ENCODE peak calls at places on chromosomes 11 and 22, in four cellular contexts. W, Z, I and P are unnamed samples.

GRCh38 chr11:35066783-35067476 is 72.0 kb upstream of the CD44 start:
- DNase-seq in I (no peak), W (no peak), Z (peak), P (no peak)

GRCh38 chr22:41380993-41381328 is 781 bp upstream of the TEF start:
- DNase-seq in Z (no peak), W (peak), I (no peak), P (no peak)

GRCh38 chr11:125443767-125444311 is 52.2 kb downstream of the FEZ1 start:
- DNase-seq in I (no peak), Z (no peak), W (no peak), P (no peak)

GRCh38 chr11:79007811-79008294 is 433.0 kb downstream of the TENM4 start:
- DNase-seq in I (no peak), Z (no peak), W (no peak), P (no peak)

GRCh38 chr11:57071829-57072228 is 83.1 kb downstream of the OR5AK2 start:
- DNase-seq in W (no peak), Z (no peak), I (no peak), P (no peak)

GRCh38 chr11:103284260-103284659 is 175.0 kb downstream of the DYNC2H1 start:
- DNase-seq in W (no peak), I (no peak), Z (no peak), P (no peak)

GRCh38 chr11:69910519-69911309 is 91.5 kb upstream of the FGF3 start:
- DNase-seq in I (peak), W (no peak), Z (no peak), P (no peak)

GRCh38 chr22:31274017-31274416 is 18.3 kb downstream of the PIK3IP1 start:
- DNase-seq in W (no peak), I (no peak), Z (no peak), P (no peak)

GRCh38 chr11:102783720-102784119 is 3.3 kb upstream of the MMP10 start:
- DNase-seq in I (no peak), W (no peak), Z (no peak), P (no peak)

GRCh38 chr22:32837142-32837541 is 35.6 kb downstream of the TIMP3 start:
- DNase-seq in W (no peak), Z (no peak), I (no peak), P (no peak)

GRCh38 chr22:48574776-48575566 is 1252.7 kb downstream of the BRD1 start:
- DNase-seq in Z (no peak), W (peak), I (no peak), P (peak)

GRCh38 chr22:26168199-26168915 is 905 bp upstream of the SEZ6L start:
- DNase-seq in I (no peak), Z (no peak), W (no peak), P (no peak)

GRCh38 chr11:111923351-111923788 is 4.7 kb downstream of the C11orf52 start:
- DNase-seq in W (no peak), Z (no peak), I (no peak), P (no peak)

GRCh38 chr11:279040-279965 is 1.1 kb downstream of the NLRP6 start:
- DNase-seq in Z (no peak), W (no peak), I (peak), P (no peak)

GRCh38 chr11:100823360-100823759 is 136.3 kb downstream of the ARHGAP42 start:
- DNase-seq in Z (no peak), W (no peak), I (no peak), P (no peak)

GRCh38 chr11:120137611-120138521 is at the start of gene TRIM29:
- DNase-seq in I (peak), W (no peak), Z (no peak), P (no peak)

GRCh38 chr22:47164514-47165337 is 402.3 kb downstream of the TBC1D22A start:
- DNase-seq in Z (no peak), I (peak), W (no peak), P (peak)

GRCh38 chr11:64654958-64655541 is 64.0 kb downstream of the SLC22A12 start:
- DNase-seq in W (no peak), Z (no peak), I (no peak), P (no peak)

GRCh38 chr11:63709336-63709735 is 28.0 kb downstream of the RTN3 start:
- DNase-seq in I (no peak), Z (no peak), W (no peak), P (no peak)

GRCh38 chr22:19825904-19826618 is 28.6 kb downstream of the GNB1L start:
- DNase-seq in W (no peak), I (no peak), Z (no peak), P (no peak)

GRCh38 chr11:122737951-122738693 is 82.6 kb downstream of the UBASH3B start:
- DNase-seq in Z (no peak), I (no peak), W (no peak), P (no peak)

GRCh38 chr11:47179655-47179991 is 2.9 kb upstream of the ARFGAP2 start:
- DNase-seq in I (no peak), Z (peak), W (peak), P (peak)

GRCh38 chr11:132579686-132580085 is 952.6 kb downstream of the OPCML start:
- DNase-seq in Z (no peak), W (no peak), I (no peak), P (no peak)

GRCh38 chr11:132576706-132577105 is 955.6 kb downstream of the OPCML start:
- DNase-seq in W (no peak), I (no peak), Z (no peak), P (no peak)
- TF ChIP-seq CTCF in W (no peak), I (no peak), Z (no peak), P (no peak)

DNA sequence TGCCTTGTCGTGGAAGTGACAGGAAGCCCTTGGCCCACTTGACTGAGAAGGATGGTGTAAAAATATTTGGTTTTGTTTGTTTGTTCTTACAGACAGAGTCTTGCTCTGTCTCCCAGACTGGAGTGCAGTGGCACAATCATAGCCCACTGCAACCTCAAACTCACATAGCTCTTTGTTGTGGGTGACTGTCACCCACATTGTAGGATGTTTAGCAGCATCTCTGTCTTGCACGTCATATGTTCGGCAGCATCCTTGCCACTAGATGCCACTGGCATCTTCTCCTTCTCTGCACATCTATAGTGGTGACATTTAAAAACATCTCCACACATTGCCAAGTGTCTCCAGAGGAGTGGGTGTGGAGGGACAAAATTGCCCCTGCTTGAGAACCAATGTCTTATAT is 56.8 kb downstream of the PRR5L start:
- DNase-seq in Z (no peak), I (no peak), W (no peak), P (no peak)
- TF ChIP-seq CTCF in Z (no peak), I (peak), W (no peak), P (no peak)

GRCh38 chr11:3929689-3930088 is 74.2 kb downstream of the STIM1 start:
- DNase-seq in Z (no peak), W (no peak), I (no peak), P (no peak)

GRCh38 chr11:3926458-3927095 is 71.1 kb downstream of the STIM1 start:
- DNase-seq in Z (no peak), I (no peak), W (no peak), P (no peak)

GRCh38 chr11:3929232-3929631 is 73.8 kb downstream of the STIM1 start:
- DNase-seq in Z (no peak), I (no peak), W (no peak), P (no peak)

GRCh38 chr11:3925513-3925912 is 70.0 kb downstream of the STIM1 start:
- DNase-seq in W (no peak), I (no peak), Z (no peak), P (no peak)

GRCh38 chr11:3927129-3927796 is 71.8 kb downstream of the STIM1 start:
- DNase-seq in I (no peak), W (no peak), Z (no peak), P (no peak)
- TF ChIP-seq CTCF in I (no peak), W (peak), Z (no peak), P (no peak)

GRCh38 chr11:67050139-67050538 is 6.5 kb upstream of the RHOD start:
- DNase-seq in W (no peak), Z (no peak), I (no peak), P (no peak)
- TF ChIP-seq CTCF in W (no peak), Z (no peak), I (no peak), P (no peak)

DNA sequence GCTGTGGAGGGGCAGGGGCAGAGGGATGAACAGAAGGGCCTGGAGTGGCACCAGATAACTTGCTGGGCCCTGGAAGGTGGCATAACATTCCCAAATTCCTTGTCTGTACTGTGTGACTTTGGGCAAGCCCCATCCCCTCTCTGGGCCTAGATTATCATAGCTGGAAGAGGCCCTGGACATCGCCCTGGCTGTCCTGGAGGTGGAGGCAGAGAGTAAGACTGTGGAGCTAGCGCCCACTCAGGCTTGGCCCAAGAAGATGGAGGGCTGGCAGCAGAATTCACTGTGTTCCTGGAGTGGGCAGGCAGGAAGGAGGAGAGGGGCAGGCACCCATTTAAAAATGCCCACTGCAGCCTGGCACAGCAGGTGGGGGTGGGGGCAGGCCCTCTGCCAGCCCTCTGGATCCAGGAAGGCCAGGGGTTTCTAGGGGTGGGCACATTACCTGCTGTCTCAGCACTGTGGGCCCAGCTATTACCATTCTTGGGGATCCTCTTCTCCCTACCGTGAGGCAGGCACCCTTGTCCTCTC is 22.6 kb downstream of the ARHGEF17 start:
- DNase-seq in W (peak), Z (no peak), I (no peak), P (no peak)
- TF ChIP-seq CTCF in W (no peak), Z (no peak), I (no peak), P (peak)